ENCODE peak calls at places on chromosome X, in eight cellular contexts. T, O, Q, N, Z, G, J and H are unnamed samples.

GRCh38 chrX:77918568-77918967 is 8.1 kb downstream of the ATP7A start:
- DNase-seq in T (no peak), O (no peak), Q (peak; percentile 10), N (no peak), Z (no peak), G (no peak), J (peak; percentile 31), H (no peak)

GRCh38 chrX:45769919-45770582 is 569.4 kb upstream of the DIPK2B start:
- DNase-seq in T (peak; percentile 51), O (peak; percentile 79), Q (peak; percentile 87), N (peak; percentile 87), Z (no peak), G (no peak), J (peak; percentile 65), H (peak; percentile 88)

GRCh38 chrX:6053126-6053625 is 175.5 kb downstream of the NLGN4X start:
- DNase-seq in T (no peak), O (no peak), Q (no peak), N (no peak), Z (no peak), G (no peak), J (no peak), H (no peak)

GRCh38 chrX:151393514-151393913 is 3.5 kb upstream of the VMA21 start:
- DNase-seq in T (no peak), O (no peak), Q (no peak), N (no peak), Z (no peak), G (peak; percentile 81), J (no peak), H (no peak)

GRCh38 chrX:101595739-101596419 is 21.9 kb downstream of the ARMCX6 start:
- DNase-seq in T (peak; percentile 62), O (peak; percentile 30), Q (peak; percentile 79), N (no peak), Z (peak; percentile 12), G (peak; percentile 60), J (peak; percentile 53), H (no peak)

GRCh38 chrX:129686422-129686948 is 31.7 kb upstream of the APLN start:
- DNase-seq in T (no peak), O (peak; percentile 65), Q (peak; percentile 67), N (no peak), Z (no peak), G (no peak), J (no peak), H (no peak)

GRCh38 chrX:139213241-139213709 is 317.3 kb upstream of the F9 start:
- DNase-seq in T (no peak), O (no peak), Q (no peak), N (no peak), Z (no peak), G (no peak), J (no peak), H (no peak)

GRCh38 chrX:136910565-136911040 is 30.1 kb upstream of the RBMX start:
- DNase-seq in T (no peak), O (no peak), Q (peak; percentile 25), N (no peak), Z (no peak), G (no peak), J (no peak), H (no peak)

GRCh38 chrX:110418220-110418856 is 59.7 kb downstream of the RTL9 start:
- DNase-seq in T (no peak), O (peak; percentile 58), Q (peak; percentile 79), N (no peak), Z (no peak), G (no peak), J (peak; percentile 53), H (peak; percentile 62)

GRCh38 chrX:70434352-70434866 is 10.2 kb upstream of the DLG3 start:
- DNase-seq in T (no peak), O (peak; percentile 90), Q (peak; percentile 84), N (peak; percentile 92), Z (no peak), G (no peak), J (peak; percentile 63), H (peak; percentile 84)

GRCh38 chrX:1249101-1249887 is 19.3 kb upstream of the CSF2RA start:
- DNase-seq in T (peak; percentile 19), O (no peak), Q (peak; percentile 40), N (peak; percentile 69), Z (peak; percentile 81), G (peak; percentile 22), J (peak; percentile 6), H (peak; percentile 66)

GRCh38 chrX:50407976-50408375 is 62.6 kb downstream of the DGKK start:
- DNase-seq in T (no peak), O (no peak), Q (no peak), N (no peak), Z (no peak), G (no peak), J (no peak), H (no peak)

GRCh38 chrX:68196939-68197791 is 236.1 kb downstream of the OPHN1 start:
- DNase-seq in T (no peak), O (peak; percentile 16), Q (peak; percentile 73), N (no peak), Z (no peak), G (peak; percentile 26), J (peak; percentile 50), H (peak; percentile 5)

GRCh38 chrX:46929439-46930018 is 17.3 kb downstream of the JADE3 start:
- DNase-seq in T (no peak), O (no peak), Q (peak; percentile 48), N (no peak), Z (no peak), G (no peak), J (peak; percentile 74), H (peak; percentile 3)

GRCh38 chrX:139725720-139726119 is 17.8 kb upstream of the MCF2 start:
- DNase-seq in T (peak; percentile 64), O (no peak), Q (no peak), N (no peak), Z (no peak), G (no peak), J (no peak), H (no peak)

GRCh38 chrX:133810925-133811324 is 174.5 kb downstream of the GPC3 start:
- DNase-seq in T (no peak), O (no peak), Q (no peak), N (no peak), Z (no peak), G (no peak), J (no peak), H (no peak)

GRCh38 chrX:40152706-40153334 is 55.1 kb upstream of the BCOR start:
- DNase-seq in T (no peak), O (peak; percentile 32), Q (peak; percentile 58), N (peak; percentile 85), Z (no peak), G (no peak), J (no peak), H (peak; percentile 72)

GRCh38 chrX:136828830-136829229 is 48.1 kb upstream of the ARHGEF6 start:
- DNase-seq in T (no peak), O (no peak), Q (no peak), N (no peak), Z (peak; percentile 38), G (no peak), J (no peak), H (no peak)

GRCh38 chrX:46961574-46962279 is 49.5 kb downstream of the JADE3 start:
- DNase-seq in T (no peak), O (no peak), Q (no peak), N (no peak), Z (no peak), G (no peak), J (no peak), H (no peak)

DNA sequence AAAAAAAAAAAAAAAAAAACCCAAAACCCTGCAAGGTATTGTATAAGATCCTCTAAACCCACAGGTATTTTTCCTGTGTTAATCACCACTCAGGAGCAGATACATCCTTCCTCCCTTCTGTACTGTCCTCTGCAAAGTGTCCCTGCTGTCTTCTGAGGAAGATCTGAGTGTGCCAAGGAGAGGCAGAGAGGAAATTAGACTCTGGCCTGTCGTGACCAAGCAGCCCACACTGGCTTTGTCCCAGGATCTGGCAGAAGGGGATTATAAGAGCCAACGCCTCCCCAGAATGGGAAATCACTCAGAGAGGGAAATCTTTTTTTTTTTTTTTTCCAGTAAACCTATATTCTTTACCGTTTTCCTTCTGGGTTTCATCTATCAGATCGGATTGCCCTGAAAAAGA is 39.6 kb downstream of the PTCHD1 start:
- DNase-seq in T (no peak), O (no peak), Q (no peak), N (no peak), Z (no peak), G (no peak), J (no peak), H (peak; percentile 49)
- H3K27me3 ChIP-seq in T (peaks cover 2% of the 10 kb centered on the region), O (no peaks in the 10 kb centered on the region), Q (peaks cover 42% of the 10 kb centered on the region), N (no peaks in the 10 kb centered on the region), Z (peaks cover 2% of the 10 kb centered on the region), G (no peaks in the 10 kb centered on the region), J (no peaks in the 10 kb centered on the region), H (no peaks in the 10 kb centered on the region)

GRCh38 chrX:114581528-114582263 is 2.2 kb upstream of the HTR2C start:
- DNase-seq in T (no peak), O (no peak), Q (no peak), N (no peak), Z (no peak), G (no peak), J (no peak), H (peak; percentile 38)
- H3K27me3 ChIP-seq in T (peaks cover 2% of the 10 kb centered on the region), O (no peaks in the 10 kb centered on the region), Q (peaks cover 78% of the 10 kb centered on the region), N (peaks cover 38% of the 10 kb centered on the region), Z (peaks cover 39% of the 10 kb centered on the region), G (no peaks in the 10 kb centered on the region), J (peaks cover 23% of the 10 kb centered on the region), H (peaks cover 3% of the 10 kb centered on the region)

GRCh38 chrX:135436456-135436855 is 14.7 kb downstream of the SMIM10L2A start:
- DNase-seq in T (no peak), O (no peak), Q (no peak), N (no peak), Z (no peak), G (no peak), J (no peak), H (no peak)
- H3K27me3 ChIP-seq in T (no peaks in the 10 kb centered on the region), O (no peaks in the 10 kb centered on the region), Q (peaks cover 13% of the 10 kb centered on the region), N (no peaks in the 10 kb centered on the region), Z (no peaks in the 10 kb centered on the region), G (no peaks in the 10 kb centered on the region), J (no peaks in the 10 kb centered on the region), H (no peaks in the 10 kb centered on the region)

GRCh38 chrX:17984415-17984814 is 123.3 kb upstream of the RAI2 start:
- DNase-seq in T (no peak), O (no peak), Q (no peak), N (no peak), Z (no peak), G (no peak), J (no peak), H (no peak)

GRCh38 chrX:17986440-17986839 is 125.3 kb upstream of the RAI2 start:
- DNase-seq in T (no peak), O (no peak), Q (no peak), N (no peak), Z (no peak), G (no peak), J (no peak), H (no peak)

GRCh38 chrX:17987783-17988182 is 126.7 kb upstream of the RAI2 start:
- DNase-seq in T (no peak), O (no peak), Q (no peak), N (no peak), Z (no peak), G (peak; percentile 51), J (no peak), H (no peak)

GRCh38 chrX:17986977-17987376 is 125.9 kb upstream of the RAI2 start:
- DNase-seq in T (no peak), O (no peak), Q (no peak), N (no peak), Z (no peak), G (no peak), J (no peak), H (no peak)

DNA sequence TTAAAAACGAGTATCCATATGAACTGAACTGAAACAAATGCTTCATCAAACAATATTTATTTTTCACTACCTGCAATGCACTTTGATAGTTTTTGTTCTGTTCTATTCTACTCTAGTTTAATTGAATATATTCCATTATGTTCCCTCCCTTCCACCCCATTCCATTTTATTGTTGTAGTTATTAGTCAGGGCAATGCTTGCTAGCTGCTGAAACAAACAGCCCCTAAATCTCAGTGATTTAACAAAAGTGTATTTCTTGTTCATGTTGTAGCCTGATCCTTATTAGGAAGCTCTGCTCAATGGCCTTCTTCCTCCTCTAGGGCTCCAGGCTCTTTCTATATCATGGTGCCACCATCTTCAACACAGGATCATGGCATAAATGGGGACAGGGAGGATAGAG is 122.3 kb upstream of the RAI2 start:
- DNase-seq in T (no peak), O (no peak), Q (no peak), N (no peak), Z (no peak), G (no peak), J (no peak), H (no peak)
- H3K27me3 ChIP-seq in T (no peaks in the 10 kb centered on the region), O (no peaks in the 10 kb centered on the region), Q (peaks cover 33% of the 10 kb centered on the region), N (no peaks in the 10 kb centered on the region), Z (no peaks in the 10 kb centered on the region), G (no peaks in the 10 kb centered on the region), J (no peaks in the 10 kb centered on the region), H (no peaks in the 10 kb centered on the region)